ENCODE peak calls at places on chromosomes 1 and 21, in eight cellular contexts. B is AG10803, P is cardiac fibroblast, O is PC-9, Q is GM13976, V is NB4, L is right atrium auricular region, I is IMR-90. E is an unnamed sample.

GRCh38 chr1:236603896-236604217 is 459 bp downstream of the HEATR1 start:
- DNase-seq in I (peak; percentile 49), V (no peak), B (peak; percentile 15), P (peak; percentile 48), O (no peak), L (no peak), Q (no peak), E (no peak)

GRCh38 chr1:224958490-224958889 is 29.0 kb downstream of the DNAH14 start:
- DNase-seq in L (no peak), B (no peak), V (no peak), I (no peak), Q (no peak), O (no peak), P (no peak), E (no peak)

GRCh38 chr1:36922071-36922470 is 112.2 kb downstream of the GRIK3 start:
- DNase-seq in O (no peak), L (peak; percentile 28), V (no peak), P (no peak), B (no peak), I (no peak), Q (no peak), E (no peak)

GRCh38 chr21:15455819-15456462 is 273.8 kb upstream of the USP25 start:
- DNase-seq in I (no peak), Q (no peak), P (no peak), V (no peak), L (no peak), O (no peak), B (no peak), E (no peak)

GRCh38 chr1:165241952-165242351 is 114.6 kb downstream of the LMX1A start:
- DNase-seq in P (no peak), O (no peak), I (no peak), B (no peak), L (no peak), V (no peak), Q (no peak), E (no peak)

GRCh38 chr1:19863804-19864203 is 18.4 kb upstream of the OTUD3 start:
- DNase-seq in I (peak; percentile 73), B (peak; percentile 66), V (no peak), Q (no peak), O (no peak), L (no peak), P (peak; percentile 66), E (peak; percentile 13)

GRCh38 chr1:11804666-11805453 is 904 bp downstream of the MTHFR start:
- DNase-seq in L (no peak), I (peak; percentile 56), V (peak; percentile 47), O (no peak), Q (peak; percentile 59), B (peak; percentile 31), P (peak; percentile 45), E (no peak)

GRCh38 chr1:209674957-209675566 is at the start of gene G0S2:
- DNase-seq in P (peak; percentile 39), O (peak; percentile 69), L (peak; percentile 79), B (peak; percentile 39), V (peak; percentile 86), Q (no peak), I (peak; percentile 21), E (peak; percentile 46)

GRCh38 chr1:3492545-3493246 is 38.2 kb downstream of the ARHGEF16 start:
- DNase-seq in I (no peak), L (no peak), V (no peak), P (no peak), Q (no peak), O (peak; percentile 56), B (no peak), E (peak; percentile 29)

GRCh38 chr1:202086579-202087350 is 36.0 kb upstream of the GPR37L1 start:
- DNase-seq in I (no peak), P (no peak), V (no peak), Q (no peak), O (peak; percentile 78), L (no peak), B (no peak), E (peak; percentile 72)

GRCh38 chr1:12112711-12113161 is 49.6 kb downstream of the TNFRSF8 start:
- DNase-seq in O (no peak), V (no peak), Q (no peak), I (peak; percentile 51), P (peak; percentile 58), L (no peak), B (peak; percentile 41), E (peak; percentile 30)

GRCh38 chr1:86263101-86263500 is 106.5 kb upstream of the COL24A1 start:
- DNase-seq in V (no peak), Q (no peak), I (no peak), B (no peak), P (no peak), L (no peak), O (no peak), E (no peak)

GRCh38 chr1:67489643-67490042 is 59.4 kb upstream of the SERBP1 start:
- DNase-seq in P (peak; percentile 30), Q (peak; percentile 54), V (peak; percentile 27), L (no peak), I (peak; percentile 15), B (peak; percentile 8), O (peak; percentile 6), E (no peak)
- TF ChIP-seq CTCF in P (peak; percentile 14), Q (peak; percentile 40), V (no peak), L (peak; percentile 54), I (peak; percentile 21), B (peak; percentile 31), O (peak; percentile 43), E (no peak)

GRCh38 chr1:66867501-66867900 is 57.2 kb downstream of the DNAI4 start:
- DNase-seq in L (no peak), Q (no peak), I (no peak), O (no peak), P (peak; percentile 18), V (no peak), B (no peak), E (no peak)
- TF ChIP-seq CTCF in L (no peak), Q (no peak), I (no peak), O (no peak), P (no peak), V (no peak), B (no peak), E (no peak)

GRCh38 chr1:218284917-218285635 is at the start of gene RRP15:
- DNase-seq in Q (peak; percentile 91), V (peak; percentile 91), O (peak; percentile 89), P (peak; percentile 94), B (peak; percentile 87), I (peak; percentile 91), L (peak; percentile 95), E (peak; percentile 92)
- TF ChIP-seq CTCF in Q (no peak), V (no peak), O (no peak), P (no peak), B (no peak), I (no peak), L (no peak), E (no peak)

GRCh38 chr21:25313891-25314646 is 293.2 kb downstream of the MRPL39 start:
- DNase-seq in I (peak; percentile 67), Q (no peak), O (no peak), B (peak; percentile 50), P (peak; percentile 62), V (peak; percentile 16), L (no peak), E (no peak)
- TF ChIP-seq CTCF in I (peak; percentile 68), Q (no peak), O (no peak), B (peak; percentile 66), P (peak; percentile 42), V (no peak), L (peak; percentile 61), E (no peak)

GRCh38 chr21:19508442-19508841 is 1104.9 kb upstream of the TMPRSS15 start:
- DNase-seq in L (no peak), O (no peak), P (no peak), B (no peak), V (no peak), I (no peak), Q (no peak), E (no peak)

GRCh38 chr21:19508844-19509243 is 1105.3 kb upstream of the TMPRSS15 start:
- DNase-seq in V (no peak), P (no peak), I (no peak), L (no peak), B (no peak), O (no peak), Q (no peak), E (no peak)

GRCh38 chr21:19510057-19510456 is 1106.5 kb upstream of the TMPRSS15 start:
- DNase-seq in V (no peak), O (no peak), I (no peak), P (no peak), L (no peak), Q (no peak), B (no peak), E (no peak)

GRCh38 chr21:19507682-19508260 is 1104.2 kb upstream of the TMPRSS15 start:
- DNase-seq in B (no peak), L (no peak), O (no peak), V (peak; percentile 27), P (no peak), I (no peak), Q (no peak), E (no peak)

DNA sequence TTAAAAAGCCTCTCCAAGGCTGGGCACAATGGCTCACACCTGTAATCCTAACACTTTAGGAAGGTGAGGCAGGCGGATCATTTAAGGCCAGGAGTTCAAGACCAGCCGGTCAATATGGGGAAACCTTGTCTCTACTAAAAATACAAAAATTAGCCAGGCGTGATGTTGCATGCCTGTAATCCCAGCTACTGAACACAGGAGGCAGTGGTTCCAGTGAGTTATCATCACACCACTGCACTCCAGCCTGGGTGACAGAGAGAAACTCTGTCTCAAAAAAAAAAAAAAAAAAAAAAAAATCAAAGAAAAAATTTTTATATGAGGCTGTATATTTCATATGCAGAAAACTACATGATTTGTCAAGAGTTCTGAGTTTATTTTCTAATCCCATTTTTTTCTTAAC is 1107.1 kb upstream of the TMPRSS15 start:
- DNase-seq in L (no peak), Q (no peak), P (no peak), V (no peak), I (no peak), O (no peak), B (no peak), E (no peak)
- TF ChIP-seq CTCF in L (no peak), Q (no peak), P (no peak), V (no peak), I (no peak), O (no peak), B (no peak), E (no peak)

DNA sequence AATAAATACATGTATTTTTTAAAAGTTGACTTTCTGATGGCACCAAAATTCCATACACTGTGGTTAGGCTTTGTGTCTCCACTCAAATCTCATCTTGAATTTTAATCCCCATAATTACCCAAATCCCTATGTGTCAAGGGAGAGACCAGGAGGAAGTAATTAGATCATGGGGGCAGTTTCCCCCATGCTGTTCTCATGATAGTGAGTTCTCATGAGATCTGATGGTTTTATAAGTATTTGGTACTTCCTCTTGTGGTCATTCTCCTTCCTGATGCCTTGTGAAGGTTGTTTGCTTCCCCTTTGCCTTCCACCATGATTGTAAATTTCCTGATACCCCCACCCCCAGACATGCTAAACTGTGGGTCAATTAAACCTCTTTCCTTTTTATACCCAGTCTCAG is 1218.4 kb upstream of the PRMT6 start:
- DNase-seq in O (no peak), P (no peak), I (no peak), B (no peak), Q (no peak), V (no peak), L (no peak), E (no peak)
- TF ChIP-seq CTCF in O (no peak), P (no peak), I (no peak), B (no peak), Q (no peak), V (no peak), L (no peak), E (no peak)

E was measured in Calu3.